ENCODE peak calls at places on chromosomes 1 and 21, in eight cellular contexts. One of them, this sample, is unnamed.

GRCh38 chr21:33949516-33950424 is 34.2 kb upstream of the ATP5PO start:
- DNase-seq in skeletal muscle cell: no peak
- DNase-seq in mucosa of gallbladder: peak
- DNase-seq in substantia nigra: no peak
- DNase-seq in foreskin fibroblast: no peak
- DNase-seq in progenitor cell of endocrine pancreas: no peak
- DNase-seq in central memory CD4-positive, alpha-beta T cell: peak
- DNase-seq in globus pallidus: no peak
- DNase-seq in this sample: no peak

GRCh38 chr21:39238275-39238674 is 55.0 kb upstream of the PSMG1 start:
- DNase-seq in progenitor cell of endocrine pancreas: no peak
- DNase-seq in mucosa of gallbladder: no peak
- DNase-seq in globus pallidus: no peak
- DNase-seq in foreskin fibroblast: no peak
- DNase-seq in substantia nigra: no peak
- DNase-seq in skeletal muscle cell: no peak
- DNase-seq in central memory CD4-positive, alpha-beta T cell: no peak
- DNase-seq in this sample: no peak

GRCh38 chr1:167564592-167564991 is 11.0 kb upstream of the CREG1 start:
- DNase-seq in foreskin fibroblast: no peak
- DNase-seq in central memory CD4-positive, alpha-beta T cell: no peak
- DNase-seq in progenitor cell of endocrine pancreas: no peak
- DNase-seq in skeletal muscle cell: no peak
- DNase-seq in mucosa of gallbladder: no peak
- DNase-seq in globus pallidus: no peak
- DNase-seq in substantia nigra: no peak
- DNase-seq in this sample: no peak

GRCh38 chr1:116164056-116164889 is 53.1 kb downstream of the MAB21L3 start:
- DNase-seq in skeletal muscle cell: no peak
- DNase-seq in foreskin fibroblast: no peak
- DNase-seq in central memory CD4-positive, alpha-beta T cell: no peak
- DNase-seq in globus pallidus: no peak
- DNase-seq in substantia nigra: no peak
- DNase-seq in progenitor cell of endocrine pancreas: no peak
- DNase-seq in mucosa of gallbladder: no peak
- DNase-seq in this sample: no peak

GRCh38 chr1:75768021-75768420 is 18.0 kb upstream of the RABGGTB start:
- DNase-seq in central memory CD4-positive, alpha-beta T cell: no peak
- DNase-seq in substantia nigra: no peak
- DNase-seq in globus pallidus: no peak
- DNase-seq in skeletal muscle cell: no peak
- DNase-seq in progenitor cell of endocrine pancreas: no peak
- DNase-seq in foreskin fibroblast: no peak
- DNase-seq in mucosa of gallbladder: no peak
- DNase-seq in this sample: no peak

GRCh38 chr1:167781558-167781957 is 59.8 kb downstream of the MPZL1 start:
- DNase-seq in skeletal muscle cell: no peak
- DNase-seq in globus pallidus: no peak
- DNase-seq in central memory CD4-positive, alpha-beta T cell: no peak
- DNase-seq in foreskin fibroblast: no peak
- DNase-seq in progenitor cell of endocrine pancreas: no peak
- DNase-seq in substantia nigra: no peak
- DNase-seq in mucosa of gallbladder: no peak
- DNase-seq in this sample: no peak

GRCh38 chr1:62022348-62022747 is 172.3 kb upstream of the L1TD1 start:
- DNase-seq in progenitor cell of endocrine pancreas: no peak
- DNase-seq in skeletal muscle cell: no peak
- DNase-seq in foreskin fibroblast: no peak
- DNase-seq in globus pallidus: no peak
- DNase-seq in central memory CD4-positive, alpha-beta T cell: no peak
- DNase-seq in substantia nigra: no peak
- DNase-seq in mucosa of gallbladder: no peak
- DNase-seq in this sample: no peak

GRCh38 chr1:221206076-221206475 is 326.8 kb downstream of the HLX start:
- DNase-seq in central memory CD4-positive, alpha-beta T cell: no peak
- DNase-seq in mucosa of gallbladder: no peak
- DNase-seq in skeletal muscle cell: no peak
- DNase-seq in substantia nigra: no peak
- DNase-seq in foreskin fibroblast: no peak
- DNase-seq in globus pallidus: no peak
- DNase-seq in progenitor cell of endocrine pancreas: no peak
- DNase-seq in this sample: no peak

GRCh38 chr1:154862927-154863701 is 7.0 kb downstream of the KCNN3 start:
- DNase-seq in central memory CD4-positive, alpha-beta T cell: no peak
- DNase-seq in globus pallidus: no peak
- DNase-seq in skeletal muscle cell: no peak
- DNase-seq in progenitor cell of endocrine pancreas: no peak
- DNase-seq in mucosa of gallbladder: no peak
- DNase-seq in foreskin fibroblast: no peak
- DNase-seq in substantia nigra: no peak
- DNase-seq in this sample: no peak